ENCODE peak calls at places on chromosomes 6 and 20, in seven cellular contexts. C, F, N, O, B, M and Z are unnamed samples. For H3K4me1, the result is how much of the 10 kb centered on the place peaks cover.

GRCh38 chr6:137233561-137234504 is 14.6 kb upstream of the IFNGR1 start:
- DNase-seq in N (no peak), F (no peak), M (no peak), B (no peak), C (no peak), O (no peak), Z (no peak)

GRCh38 chr6:52285174-52286068 is 879 bp upstream of the MCM3 start:
- DNase-seq in F (no peak), C (no peak), B (no peak), M (peak), O (no peak), N (no peak), Z (peak)

GRCh38 chr6:127177030-127177928 is 58.8 kb downstream of the RSPO3 start:
- DNase-seq in C (no peak), N (no peak), F (no peak), M (no peak), O (no peak), B (no peak), Z (no peak)

GRCh38 chr6:93040375-93040774 is 379.0 kb downstream of the EPHA7 start:
- DNase-seq in N (no peak), B (no peak), M (no peak), C (no peak), F (no peak), O (no peak), Z (no peak)

GRCh38 chr20:11796041-11796440 is 121.7 kb upstream of the BTBD3 start:
- DNase-seq in O (no peak), N (no peak), F (no peak), C (no peak), M (no peak), B (no peak), Z (no peak)

GRCh38 chr6:65937982-65938381 is 231.0 kb upstream of the EYS start:
- DNase-seq in N (no peak), B (no peak), O (no peak), F (no peak), M (no peak), C (no peak), Z (no peak)

GRCh38 chr6:169156108-169156821 is 97.4 kb downstream of the THBS2 start:
- DNase-seq in B (no peak), N (no peak), O (peak), M (peak), C (no peak), F (no peak), Z (no peak)

GRCh38 chr6:158061709-158062461 is 80.2 kb downstream of the SYNJ2 start:
- DNase-seq in M (no peak), C (peak), O (no peak), B (no peak), F (no peak), N (no peak), Z (no peak)

GRCh38 chr6:25052181-25052580 is 116.4 kb upstream of the RIPOR2 start:
- DNase-seq in B (no peak), F (no peak), N (no peak), O (no peak), M (no peak), C (no peak), Z (no peak)

GRCh38 chr6:107784669-107785068 is 39.4 kb downstream of the SCML4 start:
- DNase-seq in O (no peak), C (no peak), M (no peak), B (no peak), F (no peak), N (no peak), Z (no peak)

GRCh38 chr6:15207923-15208322 is 37.9 kb upstream of the JARID2 start:
- DNase-seq in M (no peak), C (no peak), B (no peak), F (no peak), N (no peak), O (no peak), Z (no peak)

GRCh38 chr6:53746442-53747103 is 48.2 kb upstream of the LRRC1 start:
- DNase-seq in C (no peak), N (no peak), M (no peak), B (no peak), F (no peak), O (no peak), Z (no peak)

GRCh38 chr6:143701343-143702234 is 23.8 kb downstream of the PHACTR2 start:
- DNase-seq in F (no peak), M (peak), O (no peak), N (no peak), B (no peak), C (no peak), Z (no peak)

GRCh38 chr20:13457487-13457886 is 181.2 kb downstream of the TASP1 start:
- DNase-seq in O (no peak), M (no peak), F (no peak), B (no peak), C (no peak), N (no peak), Z (no peak)

GRCh38 chr6:136284909-136285308 is 4.7 kb downstream of the BCLAF1 start:
- DNase-seq in N (no peak), C (no peak), F (no peak), O (no peak), M (no peak), B (no peak), Z (no peak)

GRCh38 chr6:18216411-18216810 is 47.9 kb downstream of the DEK start:
- DNase-seq in B (no peak), F (no peak), C (no peak), N (no peak), M (no peak), O (no peak), Z (no peak)

GRCh38 chr6:42482126-42482525 is 30.4 kb upstream of the TRERF1 start:
- DNase-seq in F (no peak), B (no peak), M (no peak), N (no peak), C (no peak), O (no peak), Z (no peak)

GRCh38 chr6:45794465-45794864 is 221.2 kb downstream of the CLIC5 start:
- DNase-seq in B (no peak), C (no peak), O (no peak), F (no peak), N (no peak), M (no peak), Z (no peak)

GRCh38 chr6:104540743-104541142 is 319.0 kb downstream of the HACE1 start:
- DNase-seq in N (no peak), O (no peak), M (no peak), C (no peak), F (no peak), B (no peak), Z (no peak)

GRCh38 chr6:132270745-132271414 is 130.4 kb downstream of the MOXD1 start:
- DNase-seq in B (no peak), O (peak), F (no peak), M (no peak), N (no peak), C (no peak), Z (no peak)

GRCh38 chr6:28160233-28160632 is 18.6 kb downstream of the ZKSCAN8 start:
- DNase-seq in C (no peak), O (no peak), F (no peak), N (no peak), M (no peak), B (no peak), Z (no peak)

GRCh38 chr6:7675353-7675945 is 50.5 kb upstream of the BMP6 start:
- DNase-seq in N (no peak), M (no peak), O (no peak), C (peak), F (no peak), B (no peak), Z (no peak)

GRCh38 chr20:22555791-22556564 is 28.4 kb downstream of the FOXA2 start:
- DNase-seq in N (no peak), F (no peak), O (no peak), C (no peak), M (no peak), B (no peak), Z (no peak)

GRCh38 chr20:23231561-23232218 is 118.9 kb upstream of the NXT1 start:
- DNase-seq in M (no peak), B (no peak), F (no peak), O (no peak), C (no peak), N (no peak), Z (no peak)

GRCh38 chr6:44661221-44661609 is 273.7 kb downstream of the CDC5L start:
- DNase-seq in N (no peak), C (no peak), F (no peak), B (no peak), O (no peak), M (no peak), Z (no peak)

GRCh38 chr6:138662474-138662873 is 111.1 kb upstream of the CCDC28A start:
- DNase-seq in F (no peak), C (no peak), N (no peak), B (no peak), M (no peak), O (no peak), Z (peak)

DNA sequence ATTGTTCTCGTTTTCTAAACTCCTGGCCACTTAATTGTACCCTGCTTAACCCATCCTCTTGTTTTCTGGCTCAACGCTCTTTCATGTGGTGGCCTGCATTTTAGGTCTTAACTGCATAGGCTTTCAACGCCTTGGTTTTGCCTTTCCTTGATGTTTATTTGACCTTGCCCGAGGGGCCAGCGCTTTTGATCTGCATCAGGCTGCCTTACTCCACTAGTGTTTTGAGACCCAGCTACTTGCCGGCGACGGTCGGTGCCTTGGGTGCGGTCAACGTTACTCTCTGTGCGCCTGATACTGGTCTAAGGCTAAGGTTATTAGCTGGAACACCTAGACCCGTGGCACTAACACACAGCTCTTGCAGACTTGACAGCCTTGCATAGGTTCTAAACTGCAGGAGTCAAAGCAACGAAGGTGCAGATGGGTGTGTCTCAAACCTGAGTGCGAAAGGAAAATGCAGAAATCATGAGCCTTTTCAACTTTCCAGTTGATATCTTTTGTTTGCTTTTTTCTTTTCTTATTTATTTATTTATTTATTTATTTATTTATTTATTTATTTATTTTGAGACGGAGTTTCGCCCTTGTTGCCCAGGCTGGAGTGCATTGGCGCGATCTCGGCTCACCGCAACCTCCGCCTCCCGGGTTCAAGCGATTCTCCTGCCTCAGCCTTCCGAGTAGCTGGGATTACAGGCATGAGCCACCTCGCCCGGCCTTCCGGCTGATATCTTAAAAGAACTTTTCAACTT is 138.8 kb downstream of the HFE start:
- DNase-seq in B (no peak), C (no peak), M (no peak), N (no peak), O (no peak), F (no peak), Z (no peak)
- H3K4me3 ChIP-seq in B (no peak), C (no peak), M (peak), N (no peak), O (no peak), F (no peak), Z (no peak)

DNA sequence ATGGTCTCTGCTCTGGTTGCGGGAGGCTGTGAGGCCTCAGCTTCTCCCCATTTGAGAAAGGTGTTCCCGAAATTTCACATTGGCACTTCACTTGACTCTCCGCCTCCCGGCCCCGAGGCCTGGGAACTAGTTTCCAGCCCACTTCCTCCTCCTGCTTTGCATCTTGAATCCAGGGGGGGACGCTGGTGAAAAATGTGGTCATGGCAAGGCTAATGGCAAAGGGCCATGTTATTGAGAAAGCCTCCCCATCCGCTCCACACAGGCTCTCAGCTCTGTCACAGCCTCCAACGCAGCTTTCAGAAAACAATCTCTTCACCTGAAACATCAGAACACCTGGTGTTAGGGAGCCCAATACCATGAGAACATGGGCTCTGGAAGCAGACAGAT is 5.6 kb downstream of the PLAGL2 start:
- DNase-seq in C (no peak), B (no peak), M (no peak), O (no peak), F (no peak), N (no peak), Z (no peak)
- H3K4me1 ChIP-seq in C (under half), B (under half), M (under half), O (half or more), F (under half), N (under half), Z (under half)

DNA sequence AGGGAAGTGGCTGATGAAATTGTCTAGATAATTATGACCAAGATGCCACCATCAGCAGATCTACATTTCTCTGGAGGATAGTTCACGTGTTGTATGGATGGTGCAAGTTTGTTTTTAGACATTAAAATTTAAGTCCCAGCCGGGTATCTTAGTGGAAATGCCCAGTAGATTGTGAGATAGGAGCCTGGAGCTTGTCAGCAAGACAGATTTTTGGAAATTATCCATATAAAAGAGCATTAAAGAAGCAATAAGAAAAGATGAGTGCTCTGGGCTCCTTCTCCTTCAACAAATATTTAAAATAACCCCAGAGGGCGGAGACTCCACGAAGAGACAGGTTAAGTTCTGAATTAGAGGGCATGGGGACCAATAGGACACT is 47.6 kb upstream of the SMLR1 start:
- DNase-seq in M (no peak), N (no peak), F (no peak), O (no peak), B (no peak), C (no peak), Z (no peak)
- TF ChIP-seq POLR2AphosphoS5 in M (peak), N (no peak), F (peak), O (no peak), B (no peak), C (no peak), Z (no peak)

GRCh38 chr20:63979549-63980316 is at the start of gene SAMD10:
- DNase-seq in M (peak), C (peak), O (peak), N (no peak), B (no peak), F (no peak), Z (no peak)
- H3K4me3 ChIP-seq in M (peak), C (peak), O (peak), N (peak), B (peak), F (peak), Z (peak)